ENCODE peak calls at places on chromosomes 2 and 18, in ten cellular contexts. V is neural crest cell; F is GF-D8; G is HCT116; W is T-helper 2 cell; P is posterior vena cava; H is uterus; K is fibroblast of the aortic adventitia; U is endothelial cell; L is activated T-cell treated with anti-CD3 and anti-CD28 coated beads, Interleukin-2, amount 50 U/mL, for 72 hours. Q is an unnamed sample.

GRCh38 chr18:23884712-23885375 is 129.7 kb upstream of the TTC39C start:
- DNase-seq in V (no peak), F (no peak), G (no peak), W (no peak), P (no peak), H (peak), K (no peak), U (no peak), L (no peak), Q (no peak)

GRCh38 chr2:160657206-160657605 is 163.6 kb upstream of the RBMS1 start:
- DNase-seq in V (no peak), F (no peak), G (no peak), W (no peak), P (no peak), H (no peak), K (peak), U (no peak), L (no peak), Q (no peak)

GRCh38 chr18:79604205-79604912 is 75.2 kb upstream of the CTDP1 start:
- DNase-seq in V (no peak), F (no peak), G (no peak), W (no peak), P (peak), H (peak), K (no peak), U (no peak), L (no peak), Q (no peak)

GRCh38 chr2:12637754-12638153 is 79.0 kb upstream of the TRIB2 start:
- DNase-seq in V (no peak), F (no peak), G (no peak), W (no peak), P (no peak), H (no peak), K (peak), U (no peak), L (no peak), Q (no peak)

GRCh38 chr2:68537872-68538271 is 70.5 kb downstream of the APLF start:
- DNase-seq in V (no peak), F (no peak), G (no peak), W (no peak), P (no peak), H (no peak), K (peak), U (no peak), L (no peak), Q (no peak)

GRCh38 chr2:127448526-127448925 is 30.3 kb downstream of the PROC start:
- DNase-seq in V (no peak), F (no peak), G (no peak), W (no peak), P (no peak), H (no peak), K (peak), U (no peak), L (no peak), Q (no peak)

GRCh38 chr2:220198911-220199310 is 571.5 kb downstream of the SLC4A3 start:
- DNase-seq in V (no peak), F (no peak), G (no peak), W (no peak), P (no peak), H (no peak), K (peak), U (no peak), L (no peak), Q (no peak)

GRCh38 chr2:3423492-3424170 is 44.1 kb downstream of the TRAPPC12 start:
- DNase-seq in V (peak), F (no peak), G (peak), W (peak), P (peak), H (peak), K (peak), U (peak), L (peak), Q (peak)

GRCh38 chr18:75879196-75879595 is 451.7 kb upstream of the SMIM21 start:
- DNase-seq in V (no peak), F (no peak), G (no peak), W (no peak), P (no peak), H (no peak), K (no peak), U (no peak), L (no peak), Q (no peak)

GRCh38 chr2:89825034-89825433 is 1133.6 kb downstream of the RPIA start:
- DNase-seq in V (no peak), F (no peak), G (no peak), W (no peak), P (no peak), H (no peak), K (no peak), U (no peak), L (no peak), Q (no peak)

GRCh38 chr2:164911832-164912231 is 43.5 kb downstream of the SLC38A11 start:
- DNase-seq in V (no peak), F (no peak), G (no peak), W (no peak), P (no peak), H (no peak), K (no peak), U (no peak), L (no peak), Q (no peak)

GRCh38 chr2:80519699-80520291 is 215.2 kb upstream of the LRRTM1 start:
- DNase-seq in V (no peak), F (no peak), G (no peak), W (no peak), P (no peak), H (no peak), K (no peak), U (no peak), L (no peak), Q (no peak)

GRCh38 chr2:10028988-10029874 is 14.1 kb upstream of the KLF11 start:
- DNase-seq in V (no peak), F (peak), G (no peak), W (no peak), P (peak), H (no peak), K (no peak), U (peak), L (peak), Q (peak)

GRCh38 chr2:238101891-238102841 is 2.0 kb downstream of the ESPNL start:
- DNase-seq in V (no peak), F (no peak), G (no peak), W (no peak), P (no peak), H (peak), K (no peak), U (no peak), L (no peak), Q (no peak)

GRCh38 chr18:59837586-59837985 is 62.2 kb upstream of the PMAIP1 start:
- DNase-seq in V (peak), F (peak), G (peak), W (no peak), P (no peak), H (peak), K (peak), U (peak), L (peak), Q (peak)

GRCh38 chr18:48902023-48902855 is 48.5 kb downstream of the SMAD7 start:
- DNase-seq in V (no peak), F (no peak), G (peak), W (no peak), P (peak), H (peak), K (peak), U (no peak), L (no peak), Q (no peak)

GRCh38 chr2:122319551-122320132 is 564.2 kb downstream of the TSN start:
- DNase-seq in V (no peak), F (no peak), G (no peak), W (no peak), P (no peak), H (no peak), K (no peak), U (no peak), L (no peak), Q (no peak)

GRCh38 chr2:38145226-38145625 is 69.3 kb upstream of the CYP1B1 start:
- DNase-seq in V (no peak), F (no peak), G (no peak), W (no peak), P (no peak), H (no peak), K (no peak), U (no peak), L (no peak), Q (no peak)

GRCh38 chr2:70362661-70363060 is 60.8 kb upstream of the FAM136A start:
- DNase-seq in V (no peak), F (no peak), G (no peak), W (no peak), P (no peak), H (no peak), K (no peak), U (no peak), L (no peak), Q (no peak)

GRCh38 chr2:85705680-85706039 is 11.5 kb downstream of the GNLY start:
- DNase-seq in V (no peak), F (peak), G (peak), W (no peak), P (no peak), H (peak), K (peak), U (no peak), L (no peak), Q (no peak)

GRCh38 chr2:3956344-3956743 is 253.0 kb downstream of the DCDC2C start:
- DNase-seq in V (no peak), F (no peak), G (no peak), W (no peak), P (no peak), H (no peak), K (no peak), U (no peak), L (no peak), Q (no peak)